ENCODE peak calls at places on chromosome 21, in seven cellular contexts. One of them, this sample, is unnamed.

GRCh38 chr21:36783612-36784383 is 84.9 kb downstream of the SIM2 start:
- DNase-seq in GM10248: no peak
- DNase-seq in GM04504: no peak
- DNase-seq in Caco-2: peak
- DNase-seq in progenitor cell of endocrine pancreas: no peak
- DNase-seq in NCI-H1417: no peak
- DNase-seq in iris pigment epithelial cell: peak
- DNase-seq in this sample: no peak

GRCh38 chr21:44513389-44514217 is 26.4 kb downstream of the KRTAP10-1 start:
- DNase-seq in GM04504: no peak
- DNase-seq in GM10248: no peak
- DNase-seq in NCI-H1417: no peak
- DNase-seq in Caco-2: no peak
- DNase-seq in iris pigment epithelial cell: no peak
- DNase-seq in progenitor cell of endocrine pancreas: no peak
- DNase-seq in this sample: no peak

GRCh38 chr21:46325073-46325912 is 1.3 kb downstream of the PCNT start:
- DNase-seq in GM04504: no peak
- DNase-seq in GM10248: peak
- DNase-seq in NCI-H1417: peak
- DNase-seq in Caco-2: peak
- DNase-seq in iris pigment epithelial cell: peak
- DNase-seq in progenitor cell of endocrine pancreas: peak
- DNase-seq in this sample: peak

GRCh38 chr21:46122758-46123683 is 25.1 kb downstream of the COL6A2 start:
- DNase-seq in Caco-2: no peak
- DNase-seq in iris pigment epithelial cell: no peak
- DNase-seq in GM04504: no peak
- DNase-seq in NCI-H1417: no peak
- DNase-seq in GM10248: no peak
- DNase-seq in progenitor cell of endocrine pancreas: no peak
- DNase-seq in this sample: no peak

GRCh38 chr21:33355355-33355754 is 30.6 kb downstream of the IFNAR1 start:
- DNase-seq in Caco-2: no peak
- DNase-seq in progenitor cell of endocrine pancreas: no peak
- DNase-seq in GM04504: no peak
- DNase-seq in iris pigment epithelial cell: no peak
- DNase-seq in GM10248: no peak
- DNase-seq in NCI-H1417: no peak
- DNase-seq in this sample: no peak

GRCh38 chr21:46425566-46425965 is 33.1 kb upstream of the DIP2A start:
- DNase-seq in GM10248: no peak
- DNase-seq in progenitor cell of endocrine pancreas: no peak
- DNase-seq in GM04504: no peak
- DNase-seq in iris pigment epithelial cell: no peak
- DNase-seq in Caco-2: no peak
- DNase-seq in NCI-H1417: peak
- DNase-seq in this sample: no peak

GRCh38 chr21:42056996-42057689 is 14.0 kb upstream of the UMODL1 start:
- DNase-seq in iris pigment epithelial cell: peak
- DNase-seq in GM04504: peak
- DNase-seq in progenitor cell of endocrine pancreas: peak
- DNase-seq in NCI-H1417: peak
- DNase-seq in GM10248: no peak
- DNase-seq in Caco-2: peak
- DNase-seq in this sample: peak

GRCh38 chr21:31205412-31205811 is 138.6 kb downstream of the TIAM1 start:
- DNase-seq in GM04504: no peak
- DNase-seq in progenitor cell of endocrine pancreas: no peak
- DNase-seq in Caco-2: no peak
- DNase-seq in NCI-H1417: no peak
- DNase-seq in iris pigment epithelial cell: no peak
- DNase-seq in GM10248: no peak
- DNase-seq in this sample: no peak

GRCh38 chr21:32494946-32495703 is 82.6 kb downstream of the EVA1C start:
- DNase-seq in GM04504: peak
- DNase-seq in Caco-2: no peak
- DNase-seq in NCI-H1417: no peak
- DNase-seq in progenitor cell of endocrine pancreas: no peak
- DNase-seq in GM10248: no peak
- DNase-seq in iris pigment epithelial cell: peak
- DNase-seq in this sample: no peak

GRCh38 chr21:21373969-21374368 is 375.8 kb downstream of the NCAM2 start:
- DNase-seq in Caco-2: no peak
- DNase-seq in progenitor cell of endocrine pancreas: no peak
- DNase-seq in GM10248: no peak
- DNase-seq in GM04504: no peak
- DNase-seq in iris pigment epithelial cell: no peak
- DNase-seq in NCI-H1417: no peak
- DNase-seq in this sample: no peak

GRCh38 chr21:14734191-14734590 is 188.1 kb upstream of the SAMSN1 start:
- DNase-seq in Caco-2: no peak
- DNase-seq in GM10248: no peak
- DNase-seq in progenitor cell of endocrine pancreas: no peak
- DNase-seq in GM04504: no peak
- DNase-seq in NCI-H1417: no peak
- DNase-seq in iris pigment epithelial cell: no peak
- DNase-seq in this sample: no peak